ENCODE peak calls at places on chromosomes 5 and 9, in four cellular contexts. One of them, this sample, is unnamed.

GRCh38 chr5:116626945-116627679 is 52.5 kb upstream of the SEMA6A start:
- DNase-seq in dorsolateral prefrontal cortex: no peak
- DNase-seq in CD8-positive, alpha-beta T cell: no peak
- DNase-seq in brain microvascular endothelial cell: no peak
- DNase-seq in this sample: no peak

GRCh38 chr5:89582768-89583339 is 699.9 kb upstream of the MEF2C start:
- DNase-seq in dorsolateral prefrontal cortex: no peak
- DNase-seq in CD8-positive, alpha-beta T cell: no peak
- DNase-seq in brain microvascular endothelial cell: peak; percentile 7
- DNase-seq in this sample: no peak

GRCh38 chr5:181041043-181041442 is 977 bp downstream of the BTNL9 start:
- DNase-seq in dorsolateral prefrontal cortex: no peak
- DNase-seq in CD8-positive, alpha-beta T cell: no peak
- DNase-seq in brain microvascular endothelial cell: no peak
- DNase-seq in this sample: no peak

GRCh38 chr9:88373018-88373417 is 15.2 kb upstream of the SPIN1 start:
- DNase-seq in dorsolateral prefrontal cortex: no peak
- DNase-seq in CD8-positive, alpha-beta T cell: no peak
- DNase-seq in brain microvascular endothelial cell: no peak
- DNase-seq in this sample: no peak

GRCh38 chr9:113461943-113462342 is 1.6 kb upstream of the RGS3 start:
- DNase-seq in dorsolateral prefrontal cortex: no peak
- DNase-seq in CD8-positive, alpha-beta T cell: no peak
- DNase-seq in brain microvascular endothelial cell: no peak
- DNase-seq in this sample: no peak

GRCh38 chr9:131642496-131643083 is 97.3 kb downstream of the PRRT1B start:
- DNase-seq in dorsolateral prefrontal cortex: no peak
- DNase-seq in CD8-positive, alpha-beta T cell: no peak
- DNase-seq in brain microvascular endothelial cell: no peak
- DNase-seq in this sample: no peak

GRCh38 chr5:137808503-137809135 is 54.5 kb upstream of the HNRNPA0 start:
- DNase-seq in dorsolateral prefrontal cortex: peak; percentile 30
- DNase-seq in CD8-positive, alpha-beta T cell: no peak
- DNase-seq in brain microvascular endothelial cell: peak; percentile 13
- DNase-seq in this sample: no peak

GRCh38 chr5:137815202-137815990 is 52.3 kb upstream of the MYOT start:
- DNase-seq in dorsolateral prefrontal cortex: no peak
- DNase-seq in CD8-positive, alpha-beta T cell: no peak
- DNase-seq in brain microvascular endothelial cell: no peak
- DNase-seq in this sample: peak; percentile 30

GRCh38 chr5:95446560-95447221 is 55.5 kb downstream of the FAM81B start:
- DNase-seq in dorsolateral prefrontal cortex: no peak
- DNase-seq in CD8-positive, alpha-beta T cell: no peak
- DNase-seq in brain microvascular endothelial cell: no peak
- DNase-seq in this sample: no peak

GRCh38 chr9:2662496-2662895 is 40.9 kb downstream of the VLDLR start:
- DNase-seq in dorsolateral prefrontal cortex: peak; percentile 36
- DNase-seq in CD8-positive, alpha-beta T cell: no peak
- DNase-seq in brain microvascular endothelial cell: no peak
- DNase-seq in this sample: no peak

GRCh38 chr9:116156621-116157314 is 3.2 kb downstream of the PAPPA start:
- DNase-seq in dorsolateral prefrontal cortex: peak; percentile 24
- DNase-seq in CD8-positive, alpha-beta T cell: no peak
- DNase-seq in brain microvascular endothelial cell: peak; percentile 78
- DNase-seq in this sample: no peak

DNA sequence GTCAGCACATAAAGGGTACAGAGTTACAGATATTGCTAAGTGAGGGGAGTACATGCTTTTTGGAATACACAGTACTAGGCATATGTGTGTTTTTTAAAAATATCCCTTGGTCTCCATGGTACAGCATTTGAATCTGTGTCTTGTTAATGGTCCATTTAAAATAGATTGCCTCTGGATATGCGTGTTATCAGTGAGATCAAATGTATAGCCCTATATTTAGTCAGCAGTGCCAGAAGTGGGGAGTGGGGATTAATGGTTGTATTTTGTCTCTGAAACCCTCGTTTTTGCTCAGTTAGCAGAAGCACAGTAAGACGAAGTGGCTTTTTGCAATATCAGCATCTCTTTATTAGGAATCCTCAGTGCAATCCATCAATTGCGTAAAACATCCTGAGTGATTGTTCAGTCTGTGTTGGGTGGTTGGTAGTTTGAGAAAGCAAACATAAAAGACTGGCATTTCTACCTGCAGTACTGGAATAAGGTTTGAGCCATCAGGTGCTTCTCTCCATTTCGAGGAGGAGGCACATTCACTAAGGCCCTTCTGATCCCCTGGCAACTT is 19.0 kb downstream of the SKP2 start:
- DNase-seq in dorsolateral prefrontal cortex: no peak
- DNase-seq in CD8-positive, alpha-beta T cell: no peak
- DNase-seq in brain microvascular endothelial cell: no peak
- DNase-seq in this sample: no peak
- H3K27ac ChIP-seq in dorsolateral prefrontal cortex: peak overlapping the region; percentile 91
- H3K27ac ChIP-seq in CD8-positive, alpha-beta T cell: no peak overlapping the region
- H3K27ac ChIP-seq in brain microvascular endothelial cell: no peak overlapping the region
- H3K27ac ChIP-seq in this sample: no peak overlapping the region

GRCh38 chr5:150410524-150411244 is 2.0 kb downstream of the CD74 start:
- DNase-seq in dorsolateral prefrontal cortex: peak; percentile 64
- DNase-seq in CD8-positive, alpha-beta T cell: no peak
- DNase-seq in brain microvascular endothelial cell: peak; percentile 65
- DNase-seq in this sample: peak; percentile 52

GRCh38 chr5:150411245-150411979 is 1.3 kb downstream of the CD74 start:
- DNase-seq in dorsolateral prefrontal cortex: peak; percentile 21
- DNase-seq in CD8-positive, alpha-beta T cell: peak; percentile 53
- DNase-seq in brain microvascular endothelial cell: peak; percentile 28
- DNase-seq in this sample: no peak

GRCh38 chr5:150409638-150410523 is 2.8 kb downstream of the CD74 start:
- DNase-seq in dorsolateral prefrontal cortex: peak; percentile 83
- DNase-seq in CD8-positive, alpha-beta T cell: no peak
- DNase-seq in brain microvascular endothelial cell: peak; percentile 86
- DNase-seq in this sample: peak; percentile 89

GRCh38 chr5:150413176-150413901 is 629 bp upstream of the CD74 start:
- DNase-seq in dorsolateral prefrontal cortex: no peak
- DNase-seq in CD8-positive, alpha-beta T cell: no peak
- DNase-seq in brain microvascular endothelial cell: no peak
- DNase-seq in this sample: no peak

DNA sequence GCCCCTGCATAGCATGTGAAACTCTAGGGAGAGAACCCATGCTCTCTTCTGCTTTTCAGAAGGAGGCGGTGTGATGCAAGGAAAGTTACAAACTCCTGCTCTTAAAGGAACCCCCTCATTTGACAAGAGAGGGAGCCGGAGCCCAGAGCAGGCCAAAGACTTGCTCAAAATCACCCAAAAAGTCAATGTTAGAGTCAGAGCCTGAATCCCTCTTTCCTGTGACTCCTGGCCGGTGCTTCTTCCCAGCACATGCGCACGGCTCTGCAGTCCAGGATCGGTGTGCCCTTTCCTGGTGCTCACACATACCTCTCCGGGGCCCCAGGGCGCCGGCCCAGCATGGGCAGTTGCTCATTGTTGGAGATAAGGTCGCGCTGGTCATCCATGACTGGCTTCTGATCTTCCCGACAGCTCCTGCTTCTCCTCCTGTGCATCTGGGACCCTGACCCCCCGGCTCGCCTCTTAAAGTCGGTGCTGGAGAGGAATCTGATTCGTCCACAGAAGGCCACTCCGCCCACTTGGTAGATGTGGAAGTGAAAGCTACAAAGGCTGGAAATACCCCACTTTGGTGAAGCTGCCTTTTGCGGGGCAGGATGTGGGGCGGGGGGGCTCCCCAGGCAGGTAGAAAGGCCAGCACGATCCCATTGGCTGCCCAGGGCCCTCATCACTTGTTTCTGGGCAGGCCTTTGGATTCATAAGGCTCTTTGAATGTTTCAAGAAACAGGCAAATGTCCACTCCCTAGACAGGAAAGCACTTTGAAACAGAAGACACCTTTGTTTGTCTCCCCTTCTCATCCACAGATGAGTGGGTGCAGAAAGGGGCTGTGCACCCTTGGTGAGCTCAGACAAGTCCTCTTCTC is at the start of gene CD74:
- DNase-seq in dorsolateral prefrontal cortex: peak; percentile 55
- DNase-seq in CD8-positive, alpha-beta T cell: peak; percentile 85
- DNase-seq in brain microvascular endothelial cell: peak; percentile 45
- DNase-seq in this sample: peak; percentile 27
- H3K27ac ChIP-seq in dorsolateral prefrontal cortex: peak within 1 kb of the TSS; percentile 95
- H3K27ac ChIP-seq in CD8-positive, alpha-beta T cell: peak within 1 kb of the TSS; percentile 94
- H3K27ac ChIP-seq in brain microvascular endothelial cell: no peak within 1 kb of the TSS
- H3K27ac ChIP-seq in this sample: peak within 1 kb of the TSS; percentile 89

GRCh38 chr9:16704489-16705111 is 165.9 kb downstream of the BNC2 start:
- DNase-seq in dorsolateral prefrontal cortex: no peak
- DNase-seq in CD8-positive, alpha-beta T cell: no peak
- DNase-seq in brain microvascular endothelial cell: peak; percentile 65
- DNase-seq in this sample: no peak
- H3K27ac ChIP-seq in dorsolateral prefrontal cortex: no peak overlapping the region
- H3K27ac ChIP-seq in CD8-positive, alpha-beta T cell: no peak overlapping the region
- H3K27ac ChIP-seq in brain microvascular endothelial cell: peak overlapping the region; percentile 96
- H3K27ac ChIP-seq in this sample: no peak overlapping the region

DNA sequence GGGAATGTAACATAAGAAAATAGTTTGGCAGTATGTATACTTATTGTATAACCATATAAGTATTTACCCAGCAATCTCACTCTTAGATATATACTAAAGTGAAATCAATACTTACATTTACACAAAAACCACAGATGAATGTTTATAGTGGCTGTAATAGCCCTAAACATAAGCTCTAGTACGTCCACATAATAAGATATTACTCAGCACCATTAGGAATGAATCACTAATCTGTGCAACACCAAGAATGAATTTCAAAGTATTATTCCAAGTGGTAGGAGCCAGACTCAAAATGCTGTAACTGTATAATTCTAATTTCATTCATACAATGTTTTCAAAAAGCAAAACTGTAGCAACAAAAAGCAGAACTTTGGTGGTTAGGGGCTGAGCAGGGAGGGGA is 11.8 kb upstream of the C5orf46 start:
- DNase-seq in dorsolateral prefrontal cortex: no peak
- DNase-seq in CD8-positive, alpha-beta T cell: no peak
- DNase-seq in brain microvascular endothelial cell: no peak
- DNase-seq in this sample: no peak
- H3K27ac ChIP-seq in dorsolateral prefrontal cortex: no peak overlapping the region
- H3K27ac ChIP-seq in CD8-positive, alpha-beta T cell: no peak overlapping the region
- H3K27ac ChIP-seq in brain microvascular endothelial cell: no peak overlapping the region
- H3K27ac ChIP-seq in this sample: no peak overlapping the region

DNA sequence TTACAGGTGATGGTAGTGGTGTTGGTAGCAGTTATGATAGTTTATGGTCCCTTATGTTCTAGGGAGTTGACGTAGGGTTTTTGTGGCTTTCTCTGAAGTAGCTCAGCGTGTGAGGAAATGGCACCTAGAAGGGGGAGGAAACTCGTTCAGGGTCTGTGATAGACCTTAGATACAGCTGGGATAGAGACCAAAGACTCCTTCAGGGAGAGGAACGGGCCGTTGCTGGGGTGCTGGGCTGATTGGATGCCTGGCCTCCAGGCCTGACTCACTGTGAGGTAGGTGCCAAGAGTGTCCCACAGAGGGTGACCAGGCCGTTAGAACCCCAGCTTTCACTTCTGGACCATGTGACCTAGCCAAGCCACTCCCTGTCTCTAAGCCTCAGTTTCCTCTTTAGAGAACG is 96.6 kb downstream of the DAB2IP start:
- DNase-seq in dorsolateral prefrontal cortex: no peak
- DNase-seq in CD8-positive, alpha-beta T cell: no peak
- DNase-seq in brain microvascular endothelial cell: peak; percentile 16
- DNase-seq in this sample: no peak
- H3K27ac ChIP-seq in dorsolateral prefrontal cortex: peak overlapping the region; percentile 86
- H3K27ac ChIP-seq in CD8-positive, alpha-beta T cell: no peak overlapping the region
- H3K27ac ChIP-seq in brain microvascular endothelial cell: no peak overlapping the region
- H3K27ac ChIP-seq in this sample: peak overlapping the region; percentile 93

GRCh38 chr5:157668356-157668755 is 3.0 kb upstream of the C5orf52 start:
- DNase-seq in dorsolateral prefrontal cortex: no peak
- DNase-seq in CD8-positive, alpha-beta T cell: no peak
- DNase-seq in brain microvascular endothelial cell: no peak
- DNase-seq in this sample: no peak

GRCh38 chr5:157671592-157672330 is 428 bp downstream of the C5orf52 start:
- DNase-seq in dorsolateral prefrontal cortex: no peak
- DNase-seq in CD8-positive, alpha-beta T cell: no peak
- DNase-seq in brain microvascular endothelial cell: no peak
- DNase-seq in this sample: no peak

GRCh38 chr5:157670662-157671591 is at the start of gene C5orf52:
- DNase-seq in dorsolateral prefrontal cortex: peak; percentile 48
- DNase-seq in CD8-positive, alpha-beta T cell: no peak
- DNase-seq in brain microvascular endothelial cell: peak; percentile 18
- DNase-seq in this sample: no peak

GRCh38 chr5:157669701-157670097 is 1.6 kb upstream of the C5orf52 start:
- DNase-seq in dorsolateral prefrontal cortex: no peak
- DNase-seq in CD8-positive, alpha-beta T cell: no peak
- DNase-seq in brain microvascular endothelial cell: no peak
- DNase-seq in this sample: no peak

DNA sequence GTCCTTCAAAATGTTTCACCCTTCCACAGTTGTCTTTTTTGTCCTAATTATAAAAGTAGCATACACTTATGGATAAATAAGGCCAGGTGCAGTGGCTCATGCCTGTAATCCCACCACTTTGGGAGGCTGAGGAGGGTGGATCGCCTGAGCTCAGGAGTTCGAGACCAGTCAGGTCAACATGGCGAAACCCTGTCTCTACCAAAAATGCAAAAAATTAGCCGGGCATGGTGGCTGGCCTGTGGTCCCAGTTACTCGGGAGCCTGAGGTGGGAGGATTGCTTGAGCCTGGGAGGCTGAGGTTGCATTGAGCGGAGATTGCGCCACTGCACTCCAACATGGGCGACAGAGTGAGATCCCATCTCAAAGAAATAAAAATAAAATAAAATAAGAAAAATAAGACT is 1.6 kb downstream of the C5orf52 start:
- DNase-seq in dorsolateral prefrontal cortex: no peak
- DNase-seq in CD8-positive, alpha-beta T cell: no peak
- DNase-seq in brain microvascular endothelial cell: no peak
- DNase-seq in this sample: no peak
- H3K27ac ChIP-seq in dorsolateral prefrontal cortex: no peak overlapping the region
- H3K27ac ChIP-seq in CD8-positive, alpha-beta T cell: no peak overlapping the region
- H3K27ac ChIP-seq in brain microvascular endothelial cell: no peak overlapping the region
- H3K27ac ChIP-seq in this sample: no peak overlapping the region

This sample was measured in caudate nucleus.